ENCODE peak calls at places on chromosomes 13 and 19, in ten cellular contexts. One of them, this sample, is unnamed. For H3K4me1, the result is how much of the 10 kb centered on the place peaks cover.

GRCh38 chr13:46603165-46603603 is 50.2 kb downstream of the LRCH1 start:
- DNase-seq in right lobe of liver: no peak
- DNase-seq in stomach: no peak
- DNase-seq in CD8-positive, alpha-beta T cell: no peak
- DNase-seq in colonic mucosa: peak
- DNase-seq in astrocyte: no peak
- DNase-seq in lower lobe of right lung: no peak
- DNase-seq in ovary: no peak
- DNase-seq in left lung: no peak
- DNase-seq in thyroid gland: no peak
- DNase-seq in this sample: no peak

GRCh38 chr19:1513492-1514294 is 874 bp upstream of the ADAMTSL5 start:
- DNase-seq in right lobe of liver: peak
- DNase-seq in stomach: peak
- DNase-seq in CD8-positive, alpha-beta T cell: peak
- DNase-seq in colonic mucosa: peak
- DNase-seq in astrocyte: no peak
- DNase-seq in lower lobe of right lung: peak
- DNase-seq in ovary: no peak
- DNase-seq in left lung: peak
- DNase-seq in thyroid gland: no peak
- DNase-seq in this sample: peak

GRCh38 chr13:75480691-75481175 is 1.2 kb downstream of the TBC1D4 start:
- DNase-seq in right lobe of liver: peak
- DNase-seq in stomach: peak
- DNase-seq in CD8-positive, alpha-beta T cell: no peak
- DNase-seq in colonic mucosa: peak
- DNase-seq in astrocyte: peak
- DNase-seq in lower lobe of right lung: peak
- DNase-seq in ovary: peak
- DNase-seq in left lung: peak
- DNase-seq in thyroid gland: peak
- DNase-seq in this sample: peak

GRCh38 chr13:35768126-35768525 is 291.6 kb upstream of the MAB21L1 start:
- DNase-seq in right lobe of liver: no peak
- DNase-seq in stomach: no peak
- DNase-seq in CD8-positive, alpha-beta T cell: no peak
- DNase-seq in colonic mucosa: no peak
- DNase-seq in astrocyte: no peak
- DNase-seq in lower lobe of right lung: no peak
- DNase-seq in ovary: no peak
- DNase-seq in left lung: no peak
- DNase-seq in thyroid gland: no peak
- DNase-seq in this sample: no peak

GRCh38 chr13:102724923-102725322 is 30.1 kb upstream of the METTL21C start:
- DNase-seq in right lobe of liver: no peak
- DNase-seq in stomach: no peak
- DNase-seq in CD8-positive, alpha-beta T cell: no peak
- DNase-seq in colonic mucosa: no peak
- DNase-seq in astrocyte: peak
- DNase-seq in lower lobe of right lung: no peak
- DNase-seq in ovary: no peak
- DNase-seq in left lung: no peak
- DNase-seq in thyroid gland: peak
- DNase-seq in this sample: peak

GRCh38 chr13:93180376-93180966 is 46.1 kb upstream of the GPC6 start:
- DNase-seq in right lobe of liver: no peak
- DNase-seq in stomach: no peak
- DNase-seq in CD8-positive, alpha-beta T cell: no peak
- DNase-seq in colonic mucosa: no peak
- DNase-seq in astrocyte: peak
- DNase-seq in lower lobe of right lung: no peak
- DNase-seq in ovary: no peak
- DNase-seq in left lung: no peak
- DNase-seq in thyroid gland: no peak
- DNase-seq in this sample: no peak

GRCh38 chr19:48169585-48169973 is 565 bp downstream of the LIG1 start:
- DNase-seq in right lobe of liver: peak
- DNase-seq in stomach: peak
- DNase-seq in CD8-positive, alpha-beta T cell: peak
- DNase-seq in colonic mucosa: peak
- DNase-seq in astrocyte: peak
- DNase-seq in lower lobe of right lung: peak
- DNase-seq in ovary: peak
- DNase-seq in left lung: peak
- DNase-seq in thyroid gland: peak
- DNase-seq in this sample: peak

GRCh38 chr19:35429698-35430097 is 18.4 kb upstream of the FFAR2 start:
- DNase-seq in right lobe of liver: no peak
- DNase-seq in stomach: no peak
- DNase-seq in CD8-positive, alpha-beta T cell: no peak
- DNase-seq in colonic mucosa: peak
- DNase-seq in astrocyte: no peak
- DNase-seq in lower lobe of right lung: no peak
- DNase-seq in ovary: no peak
- DNase-seq in left lung: no peak
- DNase-seq in thyroid gland: no peak
- DNase-seq in this sample: no peak

DNA sequence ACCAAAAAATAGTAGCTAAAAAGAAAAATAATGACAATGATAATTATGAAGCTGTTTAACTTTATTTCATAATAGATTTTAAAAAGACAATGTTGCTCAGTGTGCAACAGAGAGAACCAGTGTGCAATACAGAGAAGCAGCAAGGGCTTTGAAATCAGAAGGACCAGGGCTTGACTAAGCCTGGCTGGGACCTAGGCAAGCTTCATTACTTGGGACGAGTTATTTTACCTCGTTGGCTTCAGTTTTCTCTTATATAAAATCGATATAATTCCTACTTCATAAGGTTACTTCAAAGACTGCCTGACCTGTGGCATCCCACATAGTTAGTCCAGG is 56.9 kb downstream of the MBNL2 start:
- DNase-seq in right lobe of liver: no peak
- DNase-seq in stomach: no peak
- DNase-seq in CD8-positive, alpha-beta T cell: no peak
- DNase-seq in colonic mucosa: no peak
- DNase-seq in astrocyte: no peak
- DNase-seq in lower lobe of right lung: no peak
- DNase-seq in ovary: no peak
- DNase-seq in left lung: no peak
- DNase-seq in thyroid gland: no peak
- DNase-seq in this sample: no peak
- H3K27ac ChIP-seq in right lobe of liver: peak
- H3K27ac ChIP-seq in stomach: no peak
- H3K27ac ChIP-seq in CD8-positive, alpha-beta T cell: no peak
- H3K27ac ChIP-seq in colonic mucosa: no peak
- H3K27ac ChIP-seq in astrocyte: no peak
- H3K27ac ChIP-seq in lower lobe of right lung: no peak
- H3K27ac ChIP-seq in ovary: no peak
- H3K27ac ChIP-seq in left lung: peak
- H3K27ac ChIP-seq in thyroid gland: no peak
- H3K27ac ChIP-seq in this sample: no peak

DNA sequence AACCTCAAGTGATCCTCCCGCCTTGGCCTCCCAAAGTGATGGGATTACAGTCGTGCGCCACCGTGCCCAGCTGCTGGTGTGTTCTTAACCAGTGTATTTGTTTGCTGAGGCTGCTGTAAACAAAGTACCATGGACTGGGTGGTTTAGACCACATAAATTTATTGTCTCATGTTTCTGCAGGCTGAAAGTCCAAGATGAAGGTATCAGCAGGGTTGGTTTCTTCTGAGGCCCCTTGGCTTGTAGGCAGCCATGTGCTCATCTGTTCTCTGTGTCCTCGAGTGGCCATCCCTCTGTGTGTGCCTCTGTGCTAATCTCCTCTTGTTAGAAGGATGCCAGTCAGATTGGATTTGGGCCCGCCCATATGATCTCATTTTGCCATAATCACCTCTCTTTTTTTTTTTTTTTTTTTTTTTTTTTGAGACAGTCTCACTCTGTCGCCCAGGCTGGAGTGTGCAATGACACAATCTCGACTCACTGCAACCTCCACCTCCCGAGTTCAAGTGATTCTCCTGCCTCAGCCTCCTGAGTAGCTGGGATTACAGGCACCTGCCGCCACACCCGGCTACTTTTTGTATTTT is 31.8 kb downstream of the PEX11G start:
- DNase-seq in right lobe of liver: no peak
- DNase-seq in stomach: no peak
- DNase-seq in CD8-positive, alpha-beta T cell: no peak
- DNase-seq in colonic mucosa: no peak
- DNase-seq in astrocyte: no peak
- DNase-seq in lower lobe of right lung: no peak
- DNase-seq in ovary: no peak
- DNase-seq in left lung: no peak
- DNase-seq in thyroid gland: no peak
- DNase-seq in this sample: no peak
- H3K4me1 ChIP-seq in right lobe of liver: under half
- H3K4me1 ChIP-seq in stomach: under half
- H3K4me1 ChIP-seq in CD8-positive, alpha-beta T cell: under half
- H3K4me1 ChIP-seq in colonic mucosa: under half
- H3K4me1 ChIP-seq in astrocyte: under half
- H3K4me1 ChIP-seq in lower lobe of right lung: under half
- H3K4me1 ChIP-seq in ovary: under half
- H3K4me1 ChIP-seq in left lung: under half
- H3K4me1 ChIP-seq in thyroid gland: under half
- H3K4me1 ChIP-seq in this sample: under half

DNA sequence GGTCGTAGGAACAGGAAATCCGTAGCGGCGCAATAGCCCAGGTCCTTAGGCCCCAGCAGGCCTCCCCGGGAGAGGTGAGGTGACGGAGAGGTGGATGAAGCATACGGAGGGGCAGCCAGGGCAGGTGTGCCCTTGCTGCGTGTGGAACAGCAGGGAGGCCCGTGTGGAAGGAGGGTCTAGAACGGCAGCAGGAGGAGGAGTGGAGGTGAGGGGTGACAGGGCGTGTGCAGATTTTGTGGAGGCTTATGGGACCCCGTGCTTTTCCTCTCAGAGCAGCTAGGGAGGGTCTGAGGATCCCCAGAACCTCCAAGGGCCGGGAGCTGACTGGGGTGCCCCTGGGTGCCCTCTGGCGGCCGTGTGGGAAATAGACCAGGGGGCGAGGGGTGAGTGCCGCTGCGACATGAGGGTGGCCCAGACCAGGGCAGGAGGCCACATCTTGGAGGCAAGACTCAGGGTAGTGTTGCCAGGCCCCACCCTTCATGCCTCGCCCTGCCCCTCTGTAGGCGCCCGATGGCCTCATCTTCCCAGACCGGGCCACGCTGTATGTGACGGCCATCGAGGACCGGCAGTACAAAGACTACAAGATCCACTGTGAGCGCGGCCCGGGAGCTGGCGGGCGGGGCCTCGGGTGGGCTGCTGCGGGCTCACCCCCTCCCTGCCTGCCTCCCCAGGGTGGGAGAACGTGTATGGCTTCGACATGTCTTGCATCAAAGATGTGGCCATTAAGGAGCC is 5.0 kb upstream of the ADM5 start:
- DNase-seq in right lobe of liver: no peak
- DNase-seq in stomach: no peak
- DNase-seq in CD8-positive, alpha-beta T cell: no peak
- DNase-seq in colonic mucosa: no peak
- DNase-seq in astrocyte: no peak
- DNase-seq in lower lobe of right lung: no peak
- DNase-seq in ovary: no peak
- DNase-seq in left lung: peak
- DNase-seq in thyroid gland: no peak
- DNase-seq in this sample: peak
- TF ChIP-seq CTCF in right lobe of liver: peak
- TF ChIP-seq CTCF in stomach: no peak
- TF ChIP-seq CTCF in CD8-positive, alpha-beta T cell: no peak
- TF ChIP-seq CTCF in colonic mucosa: peak
- TF ChIP-seq CTCF in astrocyte: no peak
- TF ChIP-seq CTCF in lower lobe of right lung: peak
- TF ChIP-seq CTCF in ovary: no peak
- TF ChIP-seq CTCF in left lung: peak
- TF ChIP-seq CTCF in thyroid gland: no peak
- TF ChIP-seq CTCF in this sample: peak

DNA sequence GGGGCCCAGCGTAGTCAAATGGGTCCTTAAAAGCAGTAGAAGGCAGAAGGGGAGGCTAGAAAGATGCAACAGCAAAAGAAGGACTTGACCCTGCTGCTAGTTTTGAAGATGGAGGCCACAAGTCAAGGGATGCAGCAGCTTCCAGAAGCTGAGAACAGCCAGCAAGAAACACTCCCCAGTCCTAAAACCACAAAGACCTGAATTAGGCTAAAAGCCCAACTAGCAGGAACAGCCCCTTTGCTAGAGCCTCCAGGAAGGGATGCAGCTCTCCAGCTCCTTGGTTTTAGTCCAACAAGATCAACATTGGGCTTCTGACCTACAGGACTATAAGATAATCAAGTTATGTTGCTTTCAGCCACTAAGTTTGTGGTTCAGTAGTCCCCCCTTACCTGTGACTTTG is 10.5 kb upstream of the LATS2 start:
- DNase-seq in right lobe of liver: no peak
- DNase-seq in stomach: no peak
- DNase-seq in CD8-positive, alpha-beta T cell: no peak
- DNase-seq in colonic mucosa: no peak
- DNase-seq in astrocyte: peak
- DNase-seq in lower lobe of right lung: no peak
- DNase-seq in ovary: no peak
- DNase-seq in left lung: no peak
- DNase-seq in thyroid gland: no peak
- DNase-seq in this sample: no peak
- H3K27ac ChIP-seq in right lobe of liver: no peak
- H3K27ac ChIP-seq in stomach: no peak
- H3K27ac ChIP-seq in CD8-positive, alpha-beta T cell: no peak
- H3K27ac ChIP-seq in colonic mucosa: no peak
- H3K27ac ChIP-seq in astrocyte: no peak
- H3K27ac ChIP-seq in lower lobe of right lung: no peak
- H3K27ac ChIP-seq in ovary: no peak
- H3K27ac ChIP-seq in left lung: no peak
- H3K27ac ChIP-seq in thyroid gland: no peak
- H3K27ac ChIP-seq in this sample: no peak

GRCh38 chr13:74062933-74063332 is 71.3 kb downstream of the KLF12 start:
- DNase-seq in right lobe of liver: peak
- DNase-seq in stomach: no peak
- DNase-seq in CD8-positive, alpha-beta T cell: no peak
- DNase-seq in colonic mucosa: peak
- DNase-seq in astrocyte: peak
- DNase-seq in lower lobe of right lung: no peak
- DNase-seq in ovary: peak
- DNase-seq in left lung: no peak
- DNase-seq in thyroid gland: no peak
- DNase-seq in this sample: no peak
- H3K4me1 ChIP-seq in right lobe of liver: under half
- H3K4me1 ChIP-seq in stomach: under half
- H3K4me1 ChIP-seq in CD8-positive, alpha-beta T cell: half or more
- H3K4me1 ChIP-seq in colonic mucosa: under half
- H3K4me1 ChIP-seq in astrocyte: under half
- H3K4me1 ChIP-seq in lower lobe of right lung: under half
- H3K4me1 ChIP-seq in ovary: under half
- H3K4me1 ChIP-seq in left lung: under half
- H3K4me1 ChIP-seq in thyroid gland: under half
- H3K4me1 ChIP-seq in this sample: under half

DNA sequence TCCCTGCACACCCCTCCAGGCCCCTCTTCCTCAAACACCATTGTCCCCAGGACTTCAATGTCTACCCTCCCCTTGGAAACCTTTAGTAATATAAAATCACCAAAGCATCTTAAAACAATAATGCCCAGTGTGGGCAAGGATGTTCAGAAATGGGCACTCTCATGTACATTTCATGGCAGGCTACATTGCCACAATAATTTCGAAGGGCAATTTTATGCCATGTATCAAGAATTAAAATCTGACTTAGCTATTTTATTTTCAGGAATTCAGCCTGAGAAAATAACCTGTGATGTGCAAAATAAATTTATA is 35.8 kb upstream of the IGSF23 start:
- DNase-seq in right lobe of liver: no peak
- DNase-seq in stomach: no peak
- DNase-seq in CD8-positive, alpha-beta T cell: no peak
- DNase-seq in colonic mucosa: no peak
- DNase-seq in astrocyte: no peak
- DNase-seq in lower lobe of right lung: no peak
- DNase-seq in ovary: no peak
- DNase-seq in left lung: no peak
- DNase-seq in thyroid gland: no peak
- DNase-seq in this sample: no peak
- TF ChIP-seq CTCF in right lobe of liver: no peak
- TF ChIP-seq CTCF in stomach: no peak
- TF ChIP-seq CTCF in CD8-positive, alpha-beta T cell: no peak
- TF ChIP-seq CTCF in colonic mucosa: no peak
- TF ChIP-seq CTCF in astrocyte: no peak
- TF ChIP-seq CTCF in lower lobe of right lung: no peak
- TF ChIP-seq CTCF in ovary: no peak
- TF ChIP-seq CTCF in left lung: no peak
- TF ChIP-seq CTCF in thyroid gland: no peak
- TF ChIP-seq CTCF in this sample: no peak

This sample was measured in A673.